ENCODE peak calls at places on chromosomes 3 and 15, in nine cellular contexts. One of them, this sample, is unnamed. For H3K4me1, the result is how much of the 10 kb centered on the place peaks cover.

GRCh38 chr3:45741247-45741646 is 52.1 kb downstream of the SACM1L start:
- DNase-seq in endothelial cell of umbilical vein: no peak
- DNase-seq in colonic mucosa: no peak
- DNase-seq in cardiac muscle cell: no peak
- DNase-seq in BE2C: no peak
- DNase-seq in neural progenitor cell: no peak
- DNase-seq in adrenal gland: no peak
- DNase-seq in right lobe of liver: no peak
- DNase-seq in ovary: no peak
- DNase-seq in this sample: no peak

GRCh38 chr3:135987647-135988046 is 22.1 kb downstream of the PPP2R3A start:
- DNase-seq in colonic mucosa: no peak
- DNase-seq in neural progenitor cell: no peak
- DNase-seq in endothelial cell of umbilical vein: no peak
- DNase-seq in cardiac muscle cell: peak
- DNase-seq in right lobe of liver: no peak
- DNase-seq in ovary: no peak
- DNase-seq in adrenal gland: no peak
- DNase-seq in BE2C: no peak
- DNase-seq in this sample: no peak

GRCh38 chr15:89101302-89102191 is 13.3 kb downstream of the ABHD2 start:
- DNase-seq in right lobe of liver: peak
- DNase-seq in neural progenitor cell: no peak
- DNase-seq in adrenal gland: peak
- DNase-seq in colonic mucosa: peak
- DNase-seq in cardiac muscle cell: peak
- DNase-seq in endothelial cell of umbilical vein: peak
- DNase-seq in BE2C: no peak
- DNase-seq in ovary: peak
- DNase-seq in this sample: peak

GRCh38 chr15:40770147-40770721 is 454 bp downstream of the C15orf62 start:
- DNase-seq in ovary: no peak
- DNase-seq in cardiac muscle cell: no peak
- DNase-seq in BE2C: no peak
- DNase-seq in adrenal gland: no peak
- DNase-seq in neural progenitor cell: no peak
- DNase-seq in colonic mucosa: peak
- DNase-seq in endothelial cell of umbilical vein: no peak
- DNase-seq in right lobe of liver: no peak
- DNase-seq in this sample: no peak

GRCh38 chr15:98843844-98844243 is 163.7 kb downstream of the PGPEP1L start:
- DNase-seq in adrenal gland: no peak
- DNase-seq in endothelial cell of umbilical vein: peak
- DNase-seq in colonic mucosa: no peak
- DNase-seq in BE2C: no peak
- DNase-seq in ovary: no peak
- DNase-seq in cardiac muscle cell: no peak
- DNase-seq in neural progenitor cell: no peak
- DNase-seq in right lobe of liver: no peak
- DNase-seq in this sample: no peak

GRCh38 chr15:86855307-86855706 is 775.6 kb downstream of the AGBL1 start:
- DNase-seq in endothelial cell of umbilical vein: no peak
- DNase-seq in cardiac muscle cell: no peak
- DNase-seq in ovary: no peak
- DNase-seq in right lobe of liver: no peak
- DNase-seq in colonic mucosa: no peak
- DNase-seq in BE2C: no peak
- DNase-seq in adrenal gland: no peak
- DNase-seq in neural progenitor cell: no peak
- DNase-seq in this sample: no peak

GRCh38 chr3:110881069-110881468 is 190.5 kb upstream of the NECTIN3 start:
- DNase-seq in colonic mucosa: peak
- DNase-seq in BE2C: peak
- DNase-seq in right lobe of liver: peak
- DNase-seq in adrenal gland: peak
- DNase-seq in ovary: peak
- DNase-seq in endothelial cell of umbilical vein: peak
- DNase-seq in neural progenitor cell: peak
- DNase-seq in cardiac muscle cell: peak
- DNase-seq in this sample: peak

GRCh38 chr3:33355611-33356010 is 78.4 kb downstream of the FBXL2 start:
- DNase-seq in BE2C: no peak
- DNase-seq in neural progenitor cell: no peak
- DNase-seq in endothelial cell of umbilical vein: peak
- DNase-seq in ovary: no peak
- DNase-seq in right lobe of liver: no peak
- DNase-seq in cardiac muscle cell: peak
- DNase-seq in adrenal gland: no peak
- DNase-seq in colonic mucosa: peak
- DNase-seq in this sample: peak

GRCh38 chr15:55247276-55247675 is 42.3 kb downstream of the RAB27A start:
- DNase-seq in right lobe of liver: no peak
- DNase-seq in ovary: no peak
- DNase-seq in BE2C: no peak
- DNase-seq in colonic mucosa: no peak
- DNase-seq in neural progenitor cell: no peak
- DNase-seq in adrenal gland: no peak
- DNase-seq in endothelial cell of umbilical vein: no peak
- DNase-seq in cardiac muscle cell: no peak
- DNase-seq in this sample: no peak

GRCh38 chr15:89747708-89748682 is 3.1 kb downstream of the MESP1 start:
- DNase-seq in colonic mucosa: no peak
- DNase-seq in endothelial cell of umbilical vein: no peak
- DNase-seq in neural progenitor cell: no peak
- DNase-seq in BE2C: no peak
- DNase-seq in adrenal gland: no peak
- DNase-seq in right lobe of liver: no peak
- DNase-seq in ovary: no peak
- DNase-seq in cardiac muscle cell: no peak
- DNase-seq in this sample: no peak

GRCh38 chr3:59856921-59857320 is 807.1 kb upstream of the CFAP20DC start:
- DNase-seq in right lobe of liver: no peak
- DNase-seq in neural progenitor cell: peak
- DNase-seq in BE2C: no peak
- DNase-seq in endothelial cell of umbilical vein: no peak
- DNase-seq in cardiac muscle cell: no peak
- DNase-seq in colonic mucosa: no peak
- DNase-seq in adrenal gland: no peak
- DNase-seq in ovary: no peak
- DNase-seq in this sample: no peak

GRCh38 chr3:76051145-76051544 is 265.8 kb upstream of the ZNF717 start:
- DNase-seq in endothelial cell of umbilical vein: no peak
- DNase-seq in neural progenitor cell: no peak
- DNase-seq in adrenal gland: no peak
- DNase-seq in colonic mucosa: no peak
- DNase-seq in ovary: no peak
- DNase-seq in cardiac muscle cell: no peak
- DNase-seq in BE2C: no peak
- DNase-seq in right lobe of liver: no peak
- DNase-seq in this sample: no peak

GRCh38 chr3:19866751-19867347 is 67.2 kb downstream of the EFHB start:
- DNase-seq in cardiac muscle cell: peak
- DNase-seq in colonic mucosa: peak
- DNase-seq in ovary: no peak
- DNase-seq in BE2C: peak
- DNase-seq in right lobe of liver: no peak
- DNase-seq in neural progenitor cell: peak
- DNase-seq in adrenal gland: peak
- DNase-seq in endothelial cell of umbilical vein: peak
- DNase-seq in this sample: peak

GRCh38 chr15:98324341-98324970 is 323.9 kb upstream of the IGF1R start:
- DNase-seq in BE2C: no peak
- DNase-seq in endothelial cell of umbilical vein: no peak
- DNase-seq in ovary: no peak
- DNase-seq in right lobe of liver: no peak
- DNase-seq in colonic mucosa: no peak
- DNase-seq in adrenal gland: no peak
- DNase-seq in cardiac muscle cell: no peak
- DNase-seq in neural progenitor cell: no peak
- DNase-seq in this sample: no peak

GRCh38 chr3:151795276-151795675 is 18.6 kb upstream of the AADAC start:
- DNase-seq in colonic mucosa: no peak
- DNase-seq in ovary: no peak
- DNase-seq in right lobe of liver: no peak
- DNase-seq in adrenal gland: no peak
- DNase-seq in cardiac muscle cell: peak
- DNase-seq in BE2C: no peak
- DNase-seq in endothelial cell of umbilical vein: no peak
- DNase-seq in neural progenitor cell: no peak
- DNase-seq in this sample: no peak

GRCh38 chr3:129599607-129600006 is 6.9 kb downstream of the PLXND1 start:
- DNase-seq in adrenal gland: peak
- DNase-seq in colonic mucosa: no peak
- DNase-seq in BE2C: peak
- DNase-seq in cardiac muscle cell: peak
- DNase-seq in neural progenitor cell: peak
- DNase-seq in ovary: no peak
- DNase-seq in right lobe of liver: peak
- DNase-seq in endothelial cell of umbilical vein: peak
- DNase-seq in this sample: no peak

GRCh38 chr15:78930577-78931388 is 14.1 kb downstream of the CTSH start:
- DNase-seq in colonic mucosa: no peak
- DNase-seq in ovary: no peak
- DNase-seq in neural progenitor cell: no peak
- DNase-seq in adrenal gland: peak
- DNase-seq in endothelial cell of umbilical vein: peak
- DNase-seq in BE2C: peak
- DNase-seq in cardiac muscle cell: peak
- DNase-seq in right lobe of liver: peak
- DNase-seq in this sample: peak

GRCh38 chr3:194407423-194407822 is 8.4 kb upstream of the GP5 start:
- DNase-seq in ovary: no peak
- DNase-seq in right lobe of liver: no peak
- DNase-seq in neural progenitor cell: no peak
- DNase-seq in endothelial cell of umbilical vein: peak
- DNase-seq in adrenal gland: peak
- DNase-seq in BE2C: no peak
- DNase-seq in colonic mucosa: no peak
- DNase-seq in cardiac muscle cell: peak
- DNase-seq in this sample: peak

DNA sequence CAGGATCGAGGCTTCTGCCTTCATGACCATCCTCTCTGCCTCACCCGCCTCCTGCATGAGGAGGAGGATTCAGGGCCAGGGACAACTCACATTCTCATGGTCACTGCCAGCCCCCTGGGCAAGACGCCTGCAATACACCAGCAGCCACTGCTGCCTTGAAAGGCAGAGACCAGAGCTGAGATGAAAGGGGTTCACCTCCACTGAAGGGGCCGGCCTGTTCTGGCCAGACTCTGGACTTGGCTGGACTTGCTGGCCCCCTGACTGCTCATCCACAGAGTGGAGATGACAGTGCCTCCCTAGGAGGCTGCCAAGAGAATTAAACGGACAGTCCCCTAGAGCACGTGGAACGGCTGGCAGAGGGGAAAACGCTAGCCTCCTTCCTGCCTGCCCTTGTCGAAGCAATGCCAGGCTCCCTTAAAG is 35.2 kb downstream of the MGLL start:
- DNase-seq in right lobe of liver: peak
- DNase-seq in colonic mucosa: no peak
- DNase-seq in endothelial cell of umbilical vein: no peak
- DNase-seq in BE2C: no peak
- DNase-seq in ovary: no peak
- DNase-seq in neural progenitor cell: no peak
- DNase-seq in adrenal gland: peak
- DNase-seq in cardiac muscle cell: no peak
- DNase-seq in this sample: no peak
- H3K4me1 ChIP-seq in right lobe of liver: under half
- H3K4me1 ChIP-seq in colonic mucosa: under half
- H3K4me1 ChIP-seq in endothelial cell of umbilical vein: under half
- H3K4me1 ChIP-seq in BE2C: under half
- H3K4me1 ChIP-seq in ovary: under half
- H3K4me1 ChIP-seq in neural progenitor cell: under half
- H3K4me1 ChIP-seq in adrenal gland: under half
- H3K4me1 ChIP-seq in cardiac muscle cell: under half
- H3K4me1 ChIP-seq in this sample: under half

GRCh38 chr3:100468676-100469075 is 23.7 kb upstream of the TMEM45A start:
- DNase-seq in neural progenitor cell: no peak
- DNase-seq in BE2C: no peak
- DNase-seq in colonic mucosa: no peak
- DNase-seq in endothelial cell of umbilical vein: no peak
- DNase-seq in right lobe of liver: no peak
- DNase-seq in ovary: no peak
- DNase-seq in cardiac muscle cell: no peak
- DNase-seq in adrenal gland: no peak
- DNase-seq in this sample: no peak
- TF ChIP-seq CTCF in neural progenitor cell: no peak
- TF ChIP-seq CTCF in BE2C: no peak
- TF ChIP-seq CTCF in colonic mucosa: no peak
- TF ChIP-seq CTCF in endothelial cell of umbilical vein: no peak
- TF ChIP-seq CTCF in right lobe of liver: no peak
- TF ChIP-seq CTCF in ovary: no peak
- TF ChIP-seq CTCF in cardiac muscle cell: no peak
- TF ChIP-seq CTCF in adrenal gland: no peak
- TF ChIP-seq CTCF in this sample: no peak

GRCh38 chr15:56699743-56700142 is 33.6 kb downstream of the ZNF280D start:
- DNase-seq in right lobe of liver: no peak
- DNase-seq in cardiac muscle cell: no peak
- DNase-seq in ovary: no peak
- DNase-seq in endothelial cell of umbilical vein: no peak
- DNase-seq in neural progenitor cell: no peak
- DNase-seq in colonic mucosa: no peak
- DNase-seq in adrenal gland: no peak
- DNase-seq in BE2C: no peak
- DNase-seq in this sample: no peak

GRCh38 chr15:56693761-56694160 is 39.5 kb downstream of the ZNF280D start:
- DNase-seq in right lobe of liver: no peak
- DNase-seq in neural progenitor cell: no peak
- DNase-seq in adrenal gland: no peak
- DNase-seq in cardiac muscle cell: peak
- DNase-seq in BE2C: no peak
- DNase-seq in ovary: no peak
- DNase-seq in endothelial cell of umbilical vein: no peak
- DNase-seq in colonic mucosa: no peak
- DNase-seq in this sample: no peak

GRCh38 chr15:56698268-56698667 is 35.0 kb downstream of the ZNF280D start:
- DNase-seq in adrenal gland: no peak
- DNase-seq in endothelial cell of umbilical vein: no peak
- DNase-seq in ovary: no peak
- DNase-seq in colonic mucosa: no peak
- DNase-seq in neural progenitor cell: no peak
- DNase-seq in cardiac muscle cell: no peak
- DNase-seq in right lobe of liver: no peak
- DNase-seq in BE2C: no peak
- DNase-seq in this sample: no peak
- H3K4me1 ChIP-seq in adrenal gland: under half
- H3K4me1 ChIP-seq in endothelial cell of umbilical vein: under half
- H3K4me1 ChIP-seq in ovary: under half
- H3K4me1 ChIP-seq in colonic mucosa: under half
- H3K4me1 ChIP-seq in neural progenitor cell: under half
- H3K4me1 ChIP-seq in cardiac muscle cell: under half
- H3K4me1 ChIP-seq in right lobe of liver: under half
- H3K4me1 ChIP-seq in BE2C: under half
- H3K4me1 ChIP-seq in this sample: under half

DNA sequence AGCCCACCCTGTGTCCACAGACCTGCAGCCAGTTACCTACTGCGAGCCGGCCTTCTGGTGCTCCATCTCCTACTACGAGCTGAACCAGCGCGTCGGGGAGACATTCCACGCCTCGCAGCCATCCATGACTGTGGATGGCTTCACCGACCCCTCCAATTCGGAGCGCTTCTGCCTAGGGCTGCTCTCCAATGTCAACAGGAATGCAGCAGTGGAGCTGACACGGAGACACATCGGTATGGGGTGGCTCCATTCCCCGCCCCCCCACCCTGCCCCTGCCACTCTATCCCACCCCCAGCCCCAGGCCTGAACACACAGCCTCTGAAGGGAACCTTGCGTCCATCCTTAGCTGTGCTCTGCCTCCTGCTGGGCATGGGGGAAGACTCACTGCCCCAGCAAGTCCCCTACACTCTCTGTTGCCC is 73.2 kb downstream of the AAGAB start:
- DNase-seq in ovary: no peak
- DNase-seq in right lobe of liver: no peak
- DNase-seq in cardiac muscle cell: no peak
- DNase-seq in endothelial cell of umbilical vein: no peak
- DNase-seq in BE2C: no peak
- DNase-seq in colonic mucosa: peak
- DNase-seq in neural progenitor cell: no peak
- DNase-seq in adrenal gland: no peak
- DNase-seq in this sample: no peak
- TF ChIP-seq CTCF in ovary: no peak
- TF ChIP-seq CTCF in right lobe of liver: no peak
- TF ChIP-seq CTCF in cardiac muscle cell: no peak
- TF ChIP-seq CTCF in endothelial cell of umbilical vein: no peak
- TF ChIP-seq CTCF in BE2C: no peak
- TF ChIP-seq CTCF in colonic mucosa: no peak
- TF ChIP-seq CTCF in neural progenitor cell: no peak
- TF ChIP-seq CTCF in adrenal gland: no peak
- TF ChIP-seq CTCF in this sample: peak

This sample was measured in hepatocyte.